ENCODE peak calls at places on chromosomes 16 and 17, in four cellular contexts. U is H7, A is testis, O is thoracic aorta. Z is an unnamed sample. For H3K27me3, the result is how much of the 10 kb centered on the place peaks cover.

GRCh38 chr17:44241104-44241503 is 21.6 kb upstream of the UBTF start:
- DNase-seq in U (no peak), A (no peak), O (no peak), Z (no peak)

GRCh38 chr16:69176033-69176780 is 10.8 kb upstream of the SNTB2 start:
- DNase-seq in U (no peak), A (no peak), O (no peak), Z (no peak)

GRCh38 chr16:51556694-51557327 is 405.7 kb upstream of the SALL1 start:
- DNase-seq in U (no peak), A (no peak), O (no peak), Z (no peak)

GRCh38 chr17:58484600-58484999 is 3.6 kb downstream of the HSF5 start:
- DNase-seq in U (no peak), A (no peak), O (no peak), Z (no peak)

GRCh38 chr16:31200821-31201510 is 1.6 kb downstream of the PYCARD start:
- DNase-seq in U (no peak), A (no peak), O (no peak), Z (no peak)

GRCh38 chr17:17514993-17515920 is 19.1 kb upstream of the RASD1 start:
- DNase-seq in U (peak), A (no peak), O (no peak), Z (no peak)

GRCh38 chr16:28555593-28555992 is 1.9 kb downstream of the SGF29 start:
- DNase-seq in U (no peak), A (no peak), O (no peak), Z (no peak)

GRCh38 chr17:31560836-31561235 is 169.4 kb downstream of the RAB11FIP4 start:
- DNase-seq in U (peak), A (no peak), O (no peak), Z (no peak)

DNA sequence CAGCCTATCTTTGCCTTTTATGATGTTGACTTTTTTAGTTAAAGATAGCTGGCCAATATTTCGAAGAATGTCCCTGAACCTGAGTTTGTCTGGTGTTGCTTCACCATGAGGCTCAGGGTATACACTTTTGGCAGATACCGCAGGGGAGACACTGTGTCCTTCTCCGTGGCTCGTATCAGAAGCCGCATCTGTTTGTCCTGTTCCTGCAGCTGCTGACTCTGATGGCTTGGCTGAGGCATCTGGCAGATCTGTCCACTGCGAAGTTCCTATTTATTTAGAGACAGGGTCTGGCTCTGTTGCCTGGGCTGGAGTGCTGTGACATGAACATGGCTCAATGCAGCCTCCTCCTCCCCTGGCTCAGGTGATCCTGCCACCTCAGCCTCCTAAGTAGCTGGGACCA is 93.5 kb downstream of the CRISPLD2 start:
- DNase-seq in U (no peak), A (peak), O (no peak), Z (no peak)
- H3K27me3 ChIP-seq in U (under half), A (under half), O (under half), Z (under half)

DNA sequence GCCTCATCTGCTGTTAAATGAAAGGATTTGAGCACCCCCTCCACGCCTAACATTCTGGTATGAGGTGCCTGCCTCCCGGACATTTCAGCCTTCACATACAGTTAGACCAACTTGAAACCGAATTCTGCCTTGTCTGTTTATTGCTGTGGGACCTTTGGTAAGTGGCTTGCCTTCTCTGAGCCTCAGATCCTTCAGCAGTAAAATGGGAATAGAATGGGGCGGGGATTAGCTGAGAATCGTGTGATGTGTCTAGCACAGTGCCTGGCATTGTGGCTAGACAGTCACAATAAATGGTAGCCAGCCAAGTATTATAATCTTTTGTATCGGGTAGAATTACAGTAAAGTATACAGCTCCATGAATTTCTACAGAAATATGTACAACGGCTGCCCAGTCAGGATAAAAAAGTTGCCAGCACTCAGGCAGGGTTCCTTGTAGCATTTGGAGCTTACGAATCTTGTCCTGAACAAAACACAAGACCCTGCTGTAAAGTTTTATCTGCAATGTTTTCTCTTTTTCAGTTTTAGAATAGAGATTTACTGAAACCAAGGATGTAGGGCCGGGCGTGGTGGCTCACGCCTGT is 781 bp downstream of the TMC7 start:
- DNase-seq in U (no peak), A (no peak), O (no peak), Z (no peak)
- H3K4me3 ChIP-seq in U (peak), A (peak), O (peak), Z (peak)

DNA sequence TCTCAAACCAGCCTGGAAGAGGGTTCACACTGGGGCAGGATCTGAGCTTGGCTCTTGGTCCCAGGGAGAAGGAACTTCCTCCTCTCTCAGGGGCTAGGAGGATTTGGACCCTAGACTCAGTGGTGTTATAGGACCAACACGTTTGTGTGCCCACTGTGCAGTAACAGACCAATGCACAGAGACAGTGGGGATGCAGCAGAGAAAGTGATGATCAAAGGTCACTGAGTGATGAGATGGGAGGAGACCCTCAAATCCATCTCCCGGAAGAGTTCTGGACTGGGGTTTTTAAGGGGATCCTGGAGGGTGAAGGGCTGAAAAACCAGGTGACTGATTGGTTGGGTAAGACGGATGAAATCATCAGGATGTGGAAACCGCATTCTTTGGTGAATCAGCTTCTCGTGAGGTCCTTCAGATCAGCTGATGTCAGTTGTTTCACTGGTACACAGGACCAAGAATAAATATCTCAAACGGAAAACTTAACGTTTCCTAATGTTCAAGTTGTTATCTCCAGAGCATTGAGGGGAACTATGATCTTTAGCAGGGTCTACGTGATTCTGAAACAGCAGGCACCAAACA is 3.3 kb upstream of the VAC14 start:
- DNase-seq in U (no peak), A (no peak), O (no peak), Z (no peak)
- H3K27me3 ChIP-seq in U (under half), A (under half), O (under half), Z (under half)

GRCh38 chr17:68599091-68599872 is 1.9 kb downstream of the FAM20A start:
- DNase-seq in U (no peak), A (peak), O (no peak), Z (no peak)
- H3K4me3 ChIP-seq in U (peak), A (peak), O (peak), Z (peak)

GRCh38 chr16:276360-277077 is 775 bp upstream of the RGS11 start:
- DNase-seq in U (no peak), A (no peak), O (no peak), Z (no peak)
- H3K27me3 ChIP-seq in U (under half), A (under half), O (under half), Z (under half)

GRCh38 chr16:15853021-15853420 is 3.8 kb downstream of the MYH11 start:
- DNase-seq in U (no peak), A (no peak), O (no peak), Z (no peak)
- H3K4me3 ChIP-seq in U (no peak), A (peak), O (peak), Z (peak)

GRCh38 chr17:79081571-79082276 is 7.1 kb downstream of the ENGASE start:
- DNase-seq in U (peak), A (no peak), O (no peak), Z (no peak)
- H3K27me3 ChIP-seq in U (under half), A (under half), O (under half), Z (under half)

Z was measured in vagina.